ENCODE peak calls at places on chromosomes 4 and X, in four cellular contexts. S is A549, L is IMR-90, O is K562. M is an unnamed sample.

GRCh38 chrX:46838974-46839480 is 2.2 kb downstream of the RP2 start:
- DNase-seq in S (no peak), L (peak; percentile 22), O (no peak), M (no peak)

GRCh38 chr4:82201805-82202636 is 171.8 kb downstream of the HNRNPD start:
- DNase-seq in S (no peak), L (peak; percentile 27), O (peak; percentile 13), M (no peak)

GRCh38 chrX:108139303-108139702 is 47.7 kb downstream of the ATG4A start:
- DNase-seq in S (no peak), L (no peak), O (peak; percentile 25), M (no peak)

GRCh38 chr4:108828620-108829019 is 65.8 kb upstream of the ETNPPL start:
- DNase-seq in S (no peak), L (no peak), O (peak; percentile 23), M (no peak)

GRCh38 chr4:53477038-53477565 is 99.7 kb downstream of the FIP1L1 start:
- DNase-seq in S (no peak), L (peak; percentile 62), O (no peak), M (no peak)

GRCh38 chr4:153773236-153773690 is 13.4 kb upstream of the RNF175 start:
- DNase-seq in S (no peak), L (no peak), O (peak; percentile 79), M (no peak)

GRCh38 chr4:145909331-145909730 is 29.3 kb downstream of the ZNF827 start:
- DNase-seq in S (peak; percentile 74), L (no peak), O (peak; percentile 55), M (no peak)

GRCh38 chr4:60619531-60620305 is 580.4 kb upstream of the ADGRL3 start:
- DNase-seq in S (no peak), L (peak; percentile 64), O (no peak), M (no peak)

GRCh38 chrX:3636803-3637202 is 76.6 kb downstream of the PRKX start:
- DNase-seq in S (no peak), L (no peak), O (no peak), M (no peak)

GRCh38 chr4:145830699-145831098 is 107.9 kb downstream of the ZNF827 start:
- DNase-seq in S (no peak), L (no peak), O (no peak), M (no peak)

GRCh38 chr4:175531405-175532091 is 280.5 kb downstream of the GPM6A start:
- DNase-seq in S (peak; percentile 7), L (peak; percentile 72), O (no peak), M (no peak)

GRCh38 chrX:115400960-115401359 is 111.4 kb downstream of the LUZP4 start:
- DNase-seq in S (no peak), L (no peak), O (no peak), M (no peak)

GRCh38 chr4:36256398-36256828 is 12.1 kb upstream of the ARAP2 start:
- DNase-seq in S (no peak), L (no peak), O (no peak), M (peak; percentile 70)

GRCh38 chr4:13476915-13477314 is 7.2 kb downstream of the RAB28 start:
- DNase-seq in S (no peak), L (peak; percentile 91), O (no peak), M (no peak)

GRCh38 chr4:106659386-106659785 is 290.8 kb upstream of the GIMD1 start:
- DNase-seq in S (no peak), L (no peak), O (no peak), M (no peak)

GRCh38 chr4:152957437-152958185 is 21.5 kb downstream of the FHDC1 start:
- DNase-seq in S (no peak), L (no peak), O (peak; percentile 35), M (no peak)

GRCh38 chr4:177483271-177483670 is 41.0 kb upstream of the AGA start:
- DNase-seq in S (no peak), L (peak; percentile 25), O (no peak), M (no peak)

GRCh38 chr4:95212692-95213091 is 336.1 kb downstream of the UNC5C start:
- DNase-seq in S (no peak), L (no peak), O (no peak), M (no peak)

DNA sequence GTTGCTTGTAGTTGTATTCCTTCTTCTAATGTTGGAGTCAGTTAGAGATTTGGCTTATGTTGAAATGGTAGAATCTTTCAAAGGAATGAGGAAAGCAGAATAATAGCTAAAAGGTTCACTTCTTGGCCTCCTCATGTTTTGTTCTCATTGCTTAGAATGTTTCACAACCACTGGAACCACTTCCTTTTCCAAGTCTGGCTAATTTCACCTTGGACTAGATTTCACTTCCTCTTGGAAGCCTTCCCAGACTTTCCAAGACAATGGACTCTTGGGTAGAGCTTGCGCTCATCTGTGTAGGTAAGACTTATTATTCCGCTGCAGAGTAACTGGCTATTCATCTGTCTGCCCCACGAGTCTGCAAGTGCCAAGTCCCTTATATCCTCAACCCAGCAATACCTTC is 8.3 kb downstream of the SPATA18 start:
- DNase-seq in S (no peak), L (peak; percentile 46), O (no peak), M (no peak)
- TF ChIP-seq RCOR1 in S (no peak), L (no peak), O (no peak), M (no peak)

GRCh38 chr4:40040908-40041307 is 15.7 kb upstream of the N4BP2 start:
- DNase-seq in S (no peak), L (no peak), O (no peak), M (no peak)
- TF ChIP-seq ELK1 in S (no peak), L (no peak), O (no peak), M (no peak)

GRCh38 chr4:148017801-148018200 is 285.9 kb downstream of the ARHGAP10 start:
- DNase-seq in S (no peak), L (no peak), O (no peak), M (no peak)

GRCh38 chr4:148016063-148016637 is 284.3 kb downstream of the ARHGAP10 start:
- DNase-seq in S (no peak), L (peak; percentile 44), O (no peak), M (no peak)

GRCh38 chr4:148015468-148015867 is 283.6 kb downstream of the ARHGAP10 start:
- DNase-seq in S (no peak), L (no peak), O (no peak), M (no peak)

GRCh38 chr4:148015058-148015457 is 283.2 kb downstream of the ARHGAP10 start:
- DNase-seq in S (no peak), L (no peak), O (no peak), M (no peak)
- TF ChIP-seq RCOR1 in S (no peak), L (no peak), O (no peak), M (no peak)

GRCh38 chr4:110787781-110788180 is 164.9 kb upstream of the PITX2 start:
- DNase-seq in S (no peak), L (peak; percentile 27), O (no peak), M (no peak)

GRCh38 chr4:110798682-110799081 is 175.8 kb upstream of the PITX2 start:
- DNase-seq in S (no peak), L (no peak), O (no peak), M (no peak)

GRCh38 chr4:110793890-110794588 is 171.2 kb upstream of the PITX2 start:
- DNase-seq in S (no peak), L (no peak), O (no peak), M (no peak)

GRCh38 chr4:110792036-110792435 is 169.2 kb upstream of the PITX2 start:
- DNase-seq in S (no peak), L (no peak), O (no peak), M (no peak)

GRCh38 chr4:110793381-110793801 is 170.5 kb upstream of the PITX2 start:
- DNase-seq in S (no peak), L (peak; percentile 17), O (no peak), M (no peak)
- TF ChIP-seq ELK1 in S (no peak), L (no peak), O (no peak), M (no peak)

GRCh38 chrX:132986556-132986955 is 28.1 kb upstream of the HS6ST2 start:
- DNase-seq in S (no peak), L (no peak), O (no peak), M (no peak)
- TF ChIP-seq RCOR1 in S (no peak), L (no peak), O (no peak), M (no peak)

GRCh38 chr4:142201041-142201440 is 564.7 kb downstream of the IL15 start:
- DNase-seq in S (no peak), L (no peak), O (no peak), M (no peak)

GRCh38 chr4:142202404-142203332 is 566.3 kb downstream of the IL15 start:
- DNase-seq in S (no peak), L (no peak), O (no peak), M (peak; percentile 16)

GRCh38 chr4:142203505-142203904 is 567.1 kb downstream of the IL15 start:
- DNase-seq in S (no peak), L (no peak), O (no peak), M (no peak)
- TF ChIP-seq ELK1 in S (no peak), L (no peak), O (no peak), M (no peak)

GRCh38 chrX:39973810-39974209 is 123.9 kb downstream of the BCOR start:
- DNase-seq in S (no peak), L (no peak), O (no peak), M (no peak)
- TF ChIP-seq RCOR1 in S (no peak), L (no peak), O (no peak), M (no peak)

GRCh38 chr4:96599752-96600151 is 759.9 kb downstream of the PDHA2 start:
- DNase-seq in S (no peak), L (no peak), O (no peak), M (no peak)
- TF ChIP-seq ELK1 in S (no peak), L (no peak), O (no peak), M (no peak)

GRCh38 chr4:17577660-17578481 is 873 bp downstream of the LAP3 start:
- DNase-seq in S (peak; percentile 13), L (peak; percentile 4), O (no peak), M (no peak)
- TF ChIP-seq RCOR1 in S (no peak), L (no peak), O (no peak), M (no peak)

M was measured in GM12878.